ENCODE peak calls at places on chromosomes 7 and 10, in nine cellular contexts. Z is OCI-LY7, L is stomach, H is right lobe of liver, O is trophoblast cell, E is heart left ventricle, W is H9, Q is left ventricle myocardium inferior, V is heart right ventricle. C is an unnamed sample. For H3K4me1 and H3K9me3, the result is how much of the 10 kb centered on the place peaks cover.

GRCh38 chr10:62733654-62734293 is 70.7 kb upstream of the ADO start:
- DNase-seq in Z (no peak), L (no peak), H (no peak), O (no peak), E (no peak), W (no peak), Q (peak), V (peak), C (no peak)

GRCh38 chr7:28096713-28097112 is 83.9 kb downstream of the JAZF1 start:
- DNase-seq in Z (peak), L (peak), H (no peak), O (peak), E (peak), W (no peak), Q (no peak), V (peak), C (no peak)

GRCh38 chr7:115133248-115133647 is 211.4 kb downstream of the MDFIC start:
- DNase-seq in Z (no peak), L (no peak), H (no peak), O (no peak), E (no peak), W (no peak), Q (no peak), V (no peak), C (no peak)

GRCh38 chr10:110174201-110174600 is 33.2 kb upstream of the MXI1 start:
- DNase-seq in Z (no peak), L (no peak), H (no peak), O (no peak), E (no peak), W (peak), Q (no peak), V (no peak), C (no peak)

GRCh38 chr7:1557771-1558170 is 1.8 kb upstream of the TMEM184A start:
- DNase-seq in Z (no peak), L (no peak), H (peak), O (no peak), E (no peak), W (no peak), Q (no peak), V (no peak), C (no peak)

GRCh38 chr10:124222298-124223000 is 129.1 kb upstream of the CHST15 start:
- DNase-seq in Z (peak), L (no peak), H (no peak), O (no peak), E (no peak), W (no peak), Q (no peak), V (no peak), C (no peak)

GRCh38 chr7:155962191-155962967 is 150.1 kb upstream of the SHH start:
- DNase-seq in Z (no peak), L (peak), H (no peak), O (no peak), E (no peak), W (no peak), Q (no peak), V (no peak), C (no peak)

GRCh38 chr10:124150807-124151417 is 57.5 kb upstream of the CHST15 start:
- DNase-seq in Z (no peak), L (no peak), H (no peak), O (no peak), E (no peak), W (no peak), Q (no peak), V (no peak), C (no peak)

GRCh38 chr10:75019360-75019759 is 92.1 kb upstream of the SAMD8 start:
- DNase-seq in Z (peak), L (no peak), H (no peak), O (peak), E (no peak), W (no peak), Q (no peak), V (no peak), C (no peak)

GRCh38 chr10:49320191-49320590 is 21.2 kb downstream of the C10orf71 start:
- DNase-seq in Z (no peak), L (peak), H (no peak), O (no peak), E (no peak), W (no peak), Q (no peak), V (no peak), C (no peak)
- H3K4me1 ChIP-seq in Z (under half), L (under half), H (under half), O (under half), E (under half), W (under half), Q (half or more), V (under half), C (under half)

GRCh38 chr7:157635148-157635500 is 298.3 kb downstream of the DNAJB6 start:
- DNase-seq in Z (no peak), L (no peak), H (no peak), O (no peak), E (no peak), W (no peak), Q (no peak), V (no peak), C (no peak)

GRCh38 chr7:157635669-157636068 is 298.9 kb downstream of the DNAJB6 start:
- DNase-seq in Z (no peak), L (no peak), H (no peak), O (no peak), E (no peak), W (no peak), Q (no peak), V (no peak), C (no peak)

GRCh38 chr7:157634401-157635147 is 297.8 kb downstream of the DNAJB6 start:
- DNase-seq in Z (no peak), L (no peak), H (no peak), O (no peak), E (no peak), W (peak), Q (no peak), V (no peak), C (no peak)

GRCh38 chr7:157630301-157630853 is 293.6 kb downstream of the DNAJB6 start:
- DNase-seq in Z (no peak), L (no peak), H (no peak), O (no peak), E (no peak), W (no peak), Q (no peak), V (no peak), C (no peak)

GRCh38 chr7:157633465-157634185 is 296.8 kb downstream of the DNAJB6 start:
- DNase-seq in Z (no peak), L (no peak), H (no peak), O (no peak), E (no peak), W (no peak), Q (no peak), V (no peak), C (no peak)
- H3K9me3 ChIP-seq in Z (under half), L (under half), H (under half), O (under half), E (under half), W (under half), Q (under half), V (under half), C (under half)

DNA sequence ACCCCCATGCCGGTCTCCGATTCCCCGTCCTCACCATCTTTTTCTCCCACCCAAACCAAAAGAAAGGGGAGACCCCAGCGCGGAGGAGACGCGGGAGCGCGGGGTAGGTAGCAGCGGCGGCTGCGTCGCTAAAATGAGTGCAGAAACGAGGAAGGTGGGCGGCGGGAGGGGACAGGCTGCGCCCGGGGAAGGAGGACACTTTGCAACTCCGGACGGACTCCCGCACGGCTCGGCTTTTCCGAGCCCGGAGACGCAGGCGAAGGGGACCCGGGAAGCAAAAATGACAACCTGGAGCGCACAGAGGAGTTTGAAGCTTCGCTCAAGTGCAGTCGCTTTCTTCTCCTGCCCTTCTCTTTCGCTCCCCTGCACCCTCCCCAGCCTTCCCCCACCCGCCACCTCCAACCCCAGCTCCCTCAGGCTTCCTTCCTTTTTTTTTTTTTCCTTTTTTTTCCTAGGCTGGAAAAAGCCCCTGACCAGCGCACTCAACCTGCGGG is 481 bp downstream of the SFMBT2 start:
- DNase-seq in Z (peak), L (no peak), H (peak), O (peak), E (no peak), W (peak), Q (peak), V (peak), C (peak)
- H3K4me1 ChIP-seq in Z (under half), L (half or more), H (under half), O (under half), E (under half), W (under half), Q (half or more), V (under half), C (under half)

DNA sequence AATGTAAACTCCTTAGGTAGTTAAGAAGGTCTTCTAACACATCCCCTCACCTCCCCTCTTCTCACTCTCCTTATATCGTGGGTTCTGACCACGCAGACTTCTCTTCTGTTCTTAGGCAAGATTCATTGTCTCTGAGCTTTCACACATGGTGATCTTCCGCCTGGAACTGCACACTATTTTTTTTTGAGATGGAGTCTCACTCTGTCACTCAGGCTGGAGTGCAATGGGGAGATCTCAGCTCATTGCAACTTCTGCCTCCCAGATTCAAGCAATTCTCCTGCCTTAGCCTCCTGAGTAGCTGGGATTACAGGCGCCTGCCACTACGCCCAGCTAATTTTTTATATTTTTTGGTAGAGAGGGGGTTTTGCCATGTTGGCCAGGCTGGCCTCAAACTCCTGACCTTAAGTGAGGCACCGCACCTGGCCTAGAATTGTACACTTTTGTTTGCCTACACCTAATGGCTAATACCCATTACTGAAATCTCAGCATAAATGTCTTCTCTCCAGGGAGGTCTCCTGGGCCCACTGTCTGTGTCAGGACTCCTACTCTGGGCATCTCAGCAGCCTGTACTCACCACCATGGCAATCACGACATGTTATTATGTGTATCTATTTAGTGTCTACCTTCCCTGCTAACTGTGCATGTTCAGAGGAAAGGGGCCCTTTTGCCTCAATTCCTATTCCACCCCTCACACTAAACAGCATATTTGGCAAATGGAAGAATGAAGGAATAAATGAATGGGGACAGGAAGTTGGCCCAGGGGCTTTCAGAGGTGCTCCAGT is 646.3 kb upstream of the DPP6 start:
- DNase-seq in Z (no peak), L (no peak), H (no peak), O (no peak), E (no peak), W (no peak), Q (no peak), V (no peak), C (no peak)
- H3K9me3 ChIP-seq in Z (under half), L (under half), H (under half), O (under half), E (under half), W (under half), Q (under half), V (under half), C (under half)

DNA sequence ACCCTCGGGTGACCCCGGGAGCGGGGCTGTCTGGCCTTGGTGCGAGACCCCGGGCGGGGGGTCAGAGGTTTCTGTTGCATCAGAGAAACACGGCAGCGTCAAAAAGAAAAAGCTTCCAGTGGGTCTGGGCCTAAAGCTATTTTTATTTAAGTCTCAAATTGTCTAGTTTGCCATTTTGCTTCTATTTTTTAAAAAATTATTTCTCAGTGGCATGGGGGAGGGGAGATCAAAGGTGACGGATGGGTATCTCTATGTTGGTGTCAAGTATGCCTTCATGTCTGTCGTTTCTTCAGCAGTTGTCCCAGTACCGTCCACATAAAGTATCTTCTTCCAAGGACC is 25.9 kb upstream of the VAX1 start:
- DNase-seq in Z (no peak), L (no peak), H (no peak), O (no peak), E (no peak), W (no peak), Q (no peak), V (no peak), C (no peak)
- H3K4me1 ChIP-seq in Z (under half), L (half or more), H (under half), O (under half), E (under half), W (under half), Q (under half), V (under half), C (under half)

GRCh38 chr7:64990936-64991335 is at the start of gene ZNF117:
- DNase-seq in Z (no peak), L (no peak), H (no peak), O (no peak), E (no peak), W (no peak), Q (no peak), V (no peak), C (no peak)
- H3K9me3 ChIP-seq in Z (under half), L (under half), H (under half), O (under half), E (under half), W (under half), Q (half or more), V (under half), C (under half)

GRCh38 chr10:89346264-89346971 is 18.6 kb downstream of the IFIT3 start:
- DNase-seq in Z (no peak), L (no peak), H (no peak), O (peak), E (no peak), W (no peak), Q (no peak), V (no peak), C (no peak)

GRCh38 chr10:89351402-89352038 is 23.7 kb downstream of the IFIT3 start:
- DNase-seq in Z (no peak), L (no peak), H (no peak), O (no peak), E (no peak), W (no peak), Q (no peak), V (no peak), C (no peak)

GRCh38 chr10:89352039-89352597 is 24.3 kb downstream of the IFIT3 start:
- DNase-seq in Z (no peak), L (peak), H (peak), O (peak), E (peak), W (no peak), Q (no peak), V (peak), C (peak)

GRCh38 chr10:89348458-89348857 is 20.7 kb downstream of the IFIT3 start:
- DNase-seq in Z (no peak), L (no peak), H (no peak), O (no peak), E (no peak), W (no peak), Q (no peak), V (no peak), C (no peak)

GRCh38 chr10:89347706-89348457 is 20.1 kb downstream of the IFIT3 start:
- DNase-seq in Z (no peak), L (no peak), H (no peak), O (no peak), E (peak), W (no peak), Q (no peak), V (peak), C (no peak)
- H3K4me1 ChIP-seq in Z (under half), L (under half), H (under half), O (under half), E (under half), W (under half), Q (half or more), V (under half), C (under half)

C was measured in right cardiac atrium.